ENCODE peak calls at places on chromosomes 12 and 14, in four cellular contexts. M is retinal pigment epithelial cell, W is stomach, V is lower leg skin. G is an unnamed sample.

GRCh38 chr12:51819851-51820720 is 28.4 kb downstream of the FIGNL2 start:
- DNase-seq in M (no peak), W (peak; percentile 33), V (no peak), G (no peak)

GRCh38 chr14:64800000-64800399 is 79.7 kb downstream of the SPTB start:
- DNase-seq in M (no peak), W (peak; percentile 41), V (no peak), G (no peak)

GRCh38 chr12:13165578-13166120 is 30.9 kb upstream of the EMP1 start:
- DNase-seq in M (no peak), W (peak; percentile 74), V (peak; percentile 83), G (no peak)

GRCh38 chr14:69574266-69574953 is at the start of gene CCDC177:
- DNase-seq in M (no peak), W (peak; percentile 71), V (peak; percentile 17), G (peak; percentile 62)

GRCh38 chr14:58501214-58501816 is 73.8 kb downstream of the KIAA0586 start:
- DNase-seq in M (peak; percentile 54), W (no peak), V (no peak), G (no peak)

GRCh38 chr12:114680498-114681148 is 3.4 kb downstream of the TBX3 start:
- DNase-seq in M (no peak), W (no peak), V (no peak), G (no peak)

GRCh38 chr12:85617307-85618091 is 218.7 kb downstream of the RASSF9 start:
- DNase-seq in M (no peak), W (no peak), V (no peak), G (no peak)

GRCh38 chr12:46153267-46153872 is 115.5 kb downstream of the SLC38A1 start:
- DNase-seq in M (no peak), W (no peak), V (no peak), G (no peak)

GRCh38 chr12:87812711-87813110 is 216.5 kb downstream of the C12orf50 start:
- DNase-seq in M (no peak), W (no peak), V (no peak), G (no peak)

GRCh38 chr14:80047761-80048160 is 163.5 kb downstream of the DIO2 start:
- DNase-seq in M (no peak), W (no peak), V (no peak), G (no peak)

GRCh38 chr12:114555451-114555850 is 128.5 kb downstream of the TBX3 start:
- DNase-seq in M (no peak), W (no peak), V (no peak), G (no peak)

GRCh38 chr14:105487449-105487985 is 831 bp downstream of the CRIP1 start:
- DNase-seq in M (no peak), W (peak; percentile 62), V (no peak), G (no peak)

GRCh38 chr12:69550951-69551350 is 34.3 kb upstream of the CCT2 start:
- DNase-seq in M (no peak), W (no peak), V (no peak), G (no peak)

GRCh38 chr12:111220363-111220762 is 148.5 kb downstream of the PHETA1 start:
- DNase-seq in M (no peak), W (no peak), V (no peak), G (no peak)

GRCh38 chr12:116068853-116069252 is 208.6 kb downstream of the MED13L start:
- DNase-seq in M (no peak), W (no peak), V (no peak), G (no peak)

GRCh38 chr14:75523771-75524171 is 1.5 kb downstream of the BATF start:
- DNase-seq in M (no peak), W (no peak), V (no peak), G (no peak)

GRCh38 chr12:72747460-72747859 is 475.3 kb downstream of the TRHDE start:
- DNase-seq in M (peak; percentile 6), W (no peak), V (no peak), G (no peak)

GRCh38 chr14:39351708-39352107 is 80.5 kb downstream of the FBXO33 start:
- DNase-seq in M (no peak), W (no peak), V (no peak), G (no peak)

GRCh38 chr12:102484017-102484731 is 3.8 kb upstream of the IGF1 start:
- DNase-seq in M (no peak), W (peak; percentile 52), V (peak; percentile 57), G (peak; percentile 62)

GRCh38 chr14:55911794-55912193 is 206.4 kb upstream of the PELI2 start:
- DNase-seq in M (no peak), W (no peak), V (no peak), G (no peak)

GRCh38 chr12:88763536-88764100 is 183.3 kb upstream of the KITLG start:
- DNase-seq in M (no peak), W (no peak), V (no peak), G (no peak)

GRCh38 chr14:32933943-32934890 is 4.5 kb upstream of the NPAS3 start:
- DNase-seq in M (no peak), W (no peak), V (no peak), G (peak; percentile 54)

GRCh38 chr14:36996857-36997590 is 175.4 kb downstream of the SLC25A21 start:
- DNase-seq in M (no peak), W (no peak), V (no peak), G (no peak)

GRCh38 chr12:130405332-130405731 is 67.6 kb downstream of the PIWIL1 start:
- DNase-seq in M (no peak), W (no peak), V (no peak), G (no peak)

GRCh38 chr12:99810718-99811593 is 163.4 kb downstream of the GARIN6 start:
- DNase-seq in M (peak; percentile 31), W (no peak), V (no peak), G (no peak)

GRCh38 chr12:6478406-6478805 is 7.9 kb upstream of the VAMP1 start:
- DNase-seq in M (no peak), W (no peak), V (no peak), G (no peak)

GRCh38 chr14:77406718-77407117 is 16.6 kb downstream of the NOXRED1 start:
- DNase-seq in M (no peak), W (no peak), V (no peak), G (no peak)

GRCh38 chr14:74364271-74364880 is 16.1 kb downstream of the VRTN start:
- DNase-seq in M (no peak), W (no peak), V (no peak), G (no peak)

GRCh38 chr14:75888933-75889332 is 92.9 kb downstream of the TGFB3 start:
- DNase-seq in M (no peak), W (no peak), V (no peak), G (no peak)

GRCh38 chr12:91381309-91381804 is 198.7 kb upstream of the DCN start:
- DNase-seq in M (peak; percentile 83), W (peak; percentile 48), V (peak; percentile 65), G (no peak)

GRCh38 chr12:123522164-123522563 is 11.4 kb downstream of the RILPL1 start:
- DNase-seq in M (no peak), W (no peak), V (no peak), G (no peak)

GRCh38 chr14:36505892-36506731 is 13.9 kb downstream of the NKX2-1 start:
- DNase-seq in M (no peak), W (no peak), V (no peak), G (no peak)

GRCh38 chr14:105849933-105850626 is 323.7 kb downstream of the TMEM121 start:
- DNase-seq in M (no peak), W (no peak), V (no peak), G (no peak)

GRCh38 chr14:63470877-63471565 is 72.2 kb downstream of the PPP2R5E start:
- DNase-seq in M (peak; percentile 49), W (no peak), V (no peak), G (no peak)

GRCh38 chr12:62533755-62534107 is 67.1 kb downstream of the MON2 start:
- DNase-seq in M (no peak), W (peak; percentile 69), V (no peak), G (no peak)

GRCh38 chr12:123923927-123924326 is 48.7 kb downstream of the CCDC92 start:
- DNase-seq in M (no peak), W (no peak), V (no peak), G (no peak)

DNA sequence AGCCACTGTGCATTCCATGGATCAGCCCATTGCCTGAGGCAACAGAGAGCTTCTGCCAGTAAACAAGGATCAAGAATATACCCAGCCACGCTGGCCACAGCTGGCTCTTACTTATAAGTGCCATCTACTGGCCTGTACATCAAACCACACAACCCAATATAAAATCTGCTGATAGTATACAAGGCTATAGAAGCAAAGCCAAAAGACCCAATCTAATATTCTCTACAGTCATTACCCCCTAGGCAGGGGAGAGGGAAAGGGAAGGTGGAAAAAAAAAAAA is 4.4 kb upstream of the FAM186B start:
- DNase-seq in M (no peak), W (no peak), V (no peak), G (no peak)
- TF ChIP-seq CTCF in M (peak; percentile 13), W (no peak), V (no peak), G (no peak)

GRCh38 chr12:64145226-64145625 is 76.9 kb downstream of the KICS2 start:
- DNase-seq in M (no peak), W (no peak), V (no peak), G (no peak)

GRCh38 chr12:64137117-64137516 is 85.0 kb downstream of the KICS2 start:
- DNase-seq in M (no peak), W (no peak), V (no peak), G (no peak)

GRCh38 chr12:64147011-64147671 is 75.0 kb downstream of the KICS2 start:
- DNase-seq in M (no peak), W (no peak), V (no peak), G (no peak)

GRCh38 chr12:64142784-64143183 is 79.3 kb downstream of the KICS2 start:
- DNase-seq in M (no peak), W (no peak), V (no peak), G (no peak)

GRCh38 chr12:64142382-64142781 is 79.7 kb downstream of the KICS2 start:
- DNase-seq in M (no peak), W (no peak), V (no peak), G (no peak)
- TF ChIP-seq CTCF in M (no peak), W (no peak), V (no peak), G (no peak)

DNA sequence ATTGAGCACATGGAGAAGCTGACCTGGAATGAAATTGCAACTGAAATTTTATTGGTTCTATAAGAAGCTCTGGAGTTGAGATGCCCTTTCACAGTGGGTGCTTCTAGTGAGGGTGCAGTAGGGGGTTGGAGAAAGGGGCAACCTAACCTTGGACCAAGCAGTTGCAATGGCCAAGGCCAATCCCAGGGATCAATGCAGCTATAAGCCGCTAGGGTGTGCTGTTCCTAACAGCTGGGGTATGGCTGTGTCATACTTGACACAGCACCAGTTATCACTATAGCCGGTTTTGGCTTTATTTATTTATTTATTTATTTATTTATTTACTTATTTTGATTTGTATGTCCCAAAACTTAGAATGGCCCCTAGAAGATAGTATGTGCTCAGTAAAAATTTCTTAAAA is 505.9 kb downstream of the FLRT2 start:
- DNase-seq in M (no peak), W (no peak), V (no peak), G (no peak)
- TF ChIP-seq CTCF in M (peak; percentile 32), W (no peak), V (no peak), G (no peak)

GRCh38 chr12:67993143-67993542 is 3.9 kb downstream of the IFNG-AS1 start:
- DNase-seq in M (no peak), W (no peak), V (no peak), G (no peak)

GRCh38 chr12:67991158-67991557 is 1.9 kb downstream of the IFNG-AS1 start:
- DNase-seq in M (no peak), W (no peak), V (no peak), G (no peak)

GRCh38 chr12:67998379-67998778 is 9.1 kb downstream of the IFNG-AS1 start:
- DNase-seq in M (no peak), W (no peak), V (no peak), G (no peak)

GRCh38 chr12:67996347-67996746 is 7.1 kb downstream of the IFNG-AS1 start:
- DNase-seq in M (no peak), W (no peak), V (no peak), G (no peak)

GRCh38 chr12:67994046-67994445 is 4.8 kb downstream of the IFNG-AS1 start:
- DNase-seq in M (no peak), W (no peak), V (no peak), G (no peak)
- TF ChIP-seq CTCF in M (no peak), W (no peak), V (no peak), G (no peak)

G was measured in mesothelial cell of epicardium.